ENCODE peak calls at places on chromosomes 12 and 14, in seven cellular contexts. One of them, this sample, is unnamed. For H3K36me3, the result is how much of the 10 kb centered on the place peaks cover.

GRCh38 chr12:109510196-109510595 is 32.8 kb downstream of the UBE3B start:
- DNase-seq in CD8-positive, alpha-beta T cell: no peak
- DNase-seq in mucosa of descending colon: no peak
- DNase-seq in uterus: no peak
- DNase-seq in thoracic aorta: no peak
- DNase-seq in GM23338: no peak
- DNase-seq in Caco-2: no peak
- DNase-seq in this sample: no peak

GRCh38 chr14:97219356-97220017 is 422.3 kb downstream of the VRK1 start:
- DNase-seq in Caco-2: no peak
- DNase-seq in thoracic aorta: no peak
- DNase-seq in GM23338: peak
- DNase-seq in mucosa of descending colon: no peak
- DNase-seq in CD8-positive, alpha-beta T cell: peak
- DNase-seq in uterus: no peak
- DNase-seq in this sample: no peak

GRCh38 chr14:21346532-21347135 is 37.2 kb downstream of the SUPT16H start:
- DNase-seq in uterus: no peak
- DNase-seq in GM23338: no peak
- DNase-seq in mucosa of descending colon: no peak
- DNase-seq in Caco-2: no peak
- DNase-seq in CD8-positive, alpha-beta T cell: no peak
- DNase-seq in thoracic aorta: no peak
- DNase-seq in this sample: no peak

GRCh38 chr14:70014696-70015095 is 135.5 kb downstream of the SMOC1 start:
- DNase-seq in uterus: no peak
- DNase-seq in mucosa of descending colon: no peak
- DNase-seq in CD8-positive, alpha-beta T cell: no peak
- DNase-seq in GM23338: no peak
- DNase-seq in thoracic aorta: no peak
- DNase-seq in Caco-2: no peak
- DNase-seq in this sample: no peak

GRCh38 chr12:45907955-45908354 is 82.4 kb downstream of the SCAF11 start:
- DNase-seq in uterus: no peak
- DNase-seq in CD8-positive, alpha-beta T cell: no peak
- DNase-seq in mucosa of descending colon: no peak
- DNase-seq in GM23338: no peak
- DNase-seq in thoracic aorta: no peak
- DNase-seq in Caco-2: no peak
- DNase-seq in this sample: no peak

GRCh38 chr12:104909761-104910160 is 48.3 kb downstream of the SLC41A2 start:
- DNase-seq in GM23338: no peak
- DNase-seq in Caco-2: no peak
- DNase-seq in CD8-positive, alpha-beta T cell: no peak
- DNase-seq in mucosa of descending colon: no peak
- DNase-seq in thoracic aorta: no peak
- DNase-seq in uterus: no peak
- DNase-seq in this sample: no peak

GRCh38 chr12:40063424-40063823 is 42.5 kb downstream of the SLC2A13 start:
- DNase-seq in GM23338: no peak
- DNase-seq in uterus: no peak
- DNase-seq in CD8-positive, alpha-beta T cell: no peak
- DNase-seq in thoracic aorta: no peak
- DNase-seq in mucosa of descending colon: no peak
- DNase-seq in Caco-2: no peak
- DNase-seq in this sample: no peak

GRCh38 chr14:95935228-95935822 is 58.7 kb downstream of the TUNAR start:
- DNase-seq in Caco-2: peak
- DNase-seq in mucosa of descending colon: peak
- DNase-seq in CD8-positive, alpha-beta T cell: no peak
- DNase-seq in GM23338: peak
- DNase-seq in uterus: no peak
- DNase-seq in thoracic aorta: no peak
- DNase-seq in this sample: no peak

GRCh38 chr14:68894802-68895201 is 84.3 kb downstream of the ACTN1 start:
- DNase-seq in thoracic aorta: no peak
- DNase-seq in CD8-positive, alpha-beta T cell: no peak
- DNase-seq in uterus: no peak
- DNase-seq in GM23338: no peak
- DNase-seq in mucosa of descending colon: no peak
- DNase-seq in Caco-2: no peak
- DNase-seq in this sample: no peak

GRCh38 chr14:104556256-104557021 is 23.1 kb upstream of the C14orf180 start:
- DNase-seq in thoracic aorta: no peak
- DNase-seq in mucosa of descending colon: no peak
- DNase-seq in CD8-positive, alpha-beta T cell: no peak
- DNase-seq in uterus: no peak
- DNase-seq in Caco-2: no peak
- DNase-seq in GM23338: no peak
- DNase-seq in this sample: peak

GRCh38 chr12:106498056-106498455 is 84.7 kb upstream of the RFX4 start:
- DNase-seq in Caco-2: no peak
- DNase-seq in CD8-positive, alpha-beta T cell: no peak
- DNase-seq in GM23338: no peak
- DNase-seq in mucosa of descending colon: no peak
- DNase-seq in uterus: no peak
- DNase-seq in thoracic aorta: no peak
- DNase-seq in this sample: peak

GRCh38 chr14:33914676-33915516 is 36.0 kb downstream of the EGLN3 start:
- DNase-seq in CD8-positive, alpha-beta T cell: no peak
- DNase-seq in uterus: peak
- DNase-seq in Caco-2: no peak
- DNase-seq in GM23338: no peak
- DNase-seq in mucosa of descending colon: no peak
- DNase-seq in thoracic aorta: no peak
- DNase-seq in this sample: no peak

GRCh38 chr14:53591816-53592215 is 364.8 kb downstream of the BMP4 start:
- DNase-seq in GM23338: no peak
- DNase-seq in mucosa of descending colon: no peak
- DNase-seq in uterus: no peak
- DNase-seq in Caco-2: no peak
- DNase-seq in CD8-positive, alpha-beta T cell: no peak
- DNase-seq in thoracic aorta: no peak
- DNase-seq in this sample: no peak

GRCh38 chr14:95620659-95621059 is 65.6 kb upstream of the TCL1B start:
- DNase-seq in mucosa of descending colon: no peak
- DNase-seq in CD8-positive, alpha-beta T cell: no peak
- DNase-seq in GM23338: peak
- DNase-seq in uterus: no peak
- DNase-seq in thoracic aorta: no peak
- DNase-seq in Caco-2: no peak
- DNase-seq in this sample: no peak

GRCh38 chr12:4700621-4701026 is 19.6 kb upstream of the GALNT8 start:
- DNase-seq in thoracic aorta: no peak
- DNase-seq in mucosa of descending colon: no peak
- DNase-seq in uterus: peak
- DNase-seq in CD8-positive, alpha-beta T cell: no peak
- DNase-seq in GM23338: peak
- DNase-seq in Caco-2: no peak
- DNase-seq in this sample: peak

GRCh38 chr14:81208489-81208888 is 12.3 kb downstream of the GTF2A1 start:
- DNase-seq in GM23338: no peak
- DNase-seq in uterus: no peak
- DNase-seq in CD8-positive, alpha-beta T cell: no peak
- DNase-seq in Caco-2: no peak
- DNase-seq in mucosa of descending colon: no peak
- DNase-seq in thoracic aorta: no peak
- DNase-seq in this sample: no peak
- H3K36me3 ChIP-seq in GM23338: under half
- H3K36me3 ChIP-seq in uterus: under half
- H3K36me3 ChIP-seq in CD8-positive, alpha-beta T cell: under half
- H3K36me3 ChIP-seq in Caco-2: under half
- H3K36me3 ChIP-seq in mucosa of descending colon: under half
- H3K36me3 ChIP-seq in thoracic aorta: under half
- H3K36me3 ChIP-seq in this sample: under half

GRCh38 chr14:92704821-92705220 is 43.6 kb downstream of the LGMN start:
- DNase-seq in thoracic aorta: no peak
- DNase-seq in GM23338: no peak
- DNase-seq in mucosa of descending colon: no peak
- DNase-seq in CD8-positive, alpha-beta T cell: no peak
- DNase-seq in Caco-2: no peak
- DNase-seq in uterus: no peak
- DNase-seq in this sample: no peak
- H3K36me3 ChIP-seq in thoracic aorta: under half
- H3K36me3 ChIP-seq in GM23338: under half
- H3K36me3 ChIP-seq in mucosa of descending colon: under half
- H3K36me3 ChIP-seq in CD8-positive, alpha-beta T cell: under half
- H3K36me3 ChIP-seq in Caco-2: under half
- H3K36me3 ChIP-seq in uterus: under half
- H3K36me3 ChIP-seq in this sample: under half

GRCh38 chr12:873954-874353 is 75.5 kb downstream of the RAD52 start:
- DNase-seq in GM23338: no peak
- DNase-seq in thoracic aorta: no peak
- DNase-seq in CD8-positive, alpha-beta T cell: no peak
- DNase-seq in mucosa of descending colon: no peak
- DNase-seq in uterus: no peak
- DNase-seq in Caco-2: no peak
- DNase-seq in this sample: no peak

GRCh38 chr12:865614-866013 is 83.9 kb downstream of the RAD52 start:
- DNase-seq in CD8-positive, alpha-beta T cell: no peak
- DNase-seq in uterus: no peak
- DNase-seq in Caco-2: no peak
- DNase-seq in thoracic aorta: no peak
- DNase-seq in GM23338: no peak
- DNase-seq in mucosa of descending colon: no peak
- DNase-seq in this sample: no peak

GRCh38 chr12:868722-869121 is 80.8 kb downstream of the RAD52 start:
- DNase-seq in mucosa of descending colon: no peak
- DNase-seq in Caco-2: peak
- DNase-seq in thoracic aorta: no peak
- DNase-seq in GM23338: peak
- DNase-seq in CD8-positive, alpha-beta T cell: no peak
- DNase-seq in uterus: no peak
- DNase-seq in this sample: no peak

GRCh38 chr12:867905-868304 is 81.6 kb downstream of the RAD52 start:
- DNase-seq in Caco-2: no peak
- DNase-seq in CD8-positive, alpha-beta T cell: no peak
- DNase-seq in GM23338: peak
- DNase-seq in mucosa of descending colon: no peak
- DNase-seq in uterus: no peak
- DNase-seq in thoracic aorta: no peak
- DNase-seq in this sample: no peak

DNA sequence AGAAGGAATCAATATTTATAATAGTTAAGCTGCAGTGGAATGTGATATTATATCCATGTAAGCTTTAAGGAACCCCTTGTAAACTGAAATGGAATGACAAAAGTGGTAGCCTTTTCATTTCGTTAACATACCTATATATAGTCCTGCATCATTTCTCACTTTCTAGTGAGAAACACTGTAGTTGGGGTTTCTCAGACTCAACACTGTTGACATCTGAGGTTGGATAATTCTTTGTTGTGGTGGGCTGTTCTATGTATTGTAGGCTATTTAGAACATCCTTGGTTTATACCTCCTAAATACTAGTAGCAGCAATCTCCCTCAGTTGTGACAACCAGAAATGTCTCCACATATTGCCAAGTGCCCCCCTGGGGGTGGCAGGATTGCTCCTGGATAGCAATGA is 79.1 kb downstream of the RAD52 start:
- DNase-seq in thoracic aorta: no peak
- DNase-seq in uterus: no peak
- DNase-seq in mucosa of descending colon: no peak
- DNase-seq in Caco-2: no peak
- DNase-seq in GM23338: no peak
- DNase-seq in CD8-positive, alpha-beta T cell: no peak
- DNase-seq in this sample: no peak
- H3K36me3 ChIP-seq in thoracic aorta: under half
- H3K36me3 ChIP-seq in uterus: under half
- H3K36me3 ChIP-seq in mucosa of descending colon: under half
- H3K36me3 ChIP-seq in Caco-2: under half
- H3K36me3 ChIP-seq in GM23338: under half
- H3K36me3 ChIP-seq in CD8-positive, alpha-beta T cell: under half
- H3K36me3 ChIP-seq in this sample: under half

GRCh38 chr12:18361431-18361830 is 100.1 kb downstream of the PIK3C2G start:
- DNase-seq in thoracic aorta: no peak
- DNase-seq in mucosa of descending colon: no peak
- DNase-seq in Caco-2: no peak
- DNase-seq in uterus: no peak
- DNase-seq in GM23338: no peak
- DNase-seq in CD8-positive, alpha-beta T cell: no peak
- DNase-seq in this sample: no peak
- H3K36me3 ChIP-seq in thoracic aorta: under half
- H3K36me3 ChIP-seq in mucosa of descending colon: under half
- H3K36me3 ChIP-seq in Caco-2: under half
- H3K36me3 ChIP-seq in uterus: under half
- H3K36me3 ChIP-seq in GM23338: under half
- H3K36me3 ChIP-seq in CD8-positive, alpha-beta T cell: under half
- H3K36me3 ChIP-seq in this sample: under half

This sample was measured in thyroid gland.